ENCODE peak calls at places on chromosomes 2 and 18, in seven cellular contexts. G is fibroblast of lung; H is nephron progenitor cell; I is cardiac muscle cell; Q is stimulated activated CD4-positive, alpha-beta T cell treated with anti-CD3 and anti-CD28 coated beads, Interleukin-1b, Interleukin-23, amount 100 ng/mL, for 24 hours; E is activated T-cell treated with anti-CD3 and anti-CD28 coated beads for 48 hours; W is activated naive CD4-positive, alpha-beta T cell. S is an unnamed sample.

GRCh38 chr2:180046202-180046601 is 39.1 kb upstream of the CWC22 start:
- DNase-seq in G (no peak), Q (no peak), H (no peak), E (no peak), I (no peak), W (no peak), S (no peak)

GRCh38 chr2:37168217-37168981 is 11.6 kb upstream of the EIF2AK2 start:
- DNase-seq in H (peak), Q (no peak), G (peak), E (no peak), I (peak), W (no peak), S (peak)

GRCh38 chr18:46469186-46469915 is 187.7 kb downstream of the LOXHD1 start:
- DNase-seq in I (no peak), Q (no peak), H (no peak), W (no peak), G (no peak), E (no peak), S (no peak)

GRCh38 chr2:117967981-117968723 is 45.7 kb downstream of the CCDC93 start:
- DNase-seq in W (no peak), Q (no peak), H (no peak), G (peak), I (no peak), E (no peak), S (no peak)

GRCh38 chr18:80109676-80110078 is 615 bp downstream of the ADNP2 start:
- DNase-seq in H (peak), E (no peak), Q (no peak), I (peak), G (peak), W (no peak), S (no peak)

GRCh38 chr2:240397924-240398611 is 37.4 kb upstream of the GPC1 start:
- DNase-seq in H (peak), W (no peak), G (peak), Q (no peak), I (no peak), E (no peak), S (no peak)

GRCh38 chr2:109130726-109130995 is 1.7 kb downstream of the SH3RF3 start:
- DNase-seq in G (no peak), I (no peak), Q (no peak), H (no peak), E (no peak), W (no peak), S (no peak)

GRCh38 chr2:240894006-240894405 is 1.9 kb downstream of the MAB21L4 start:
- DNase-seq in I (no peak), Q (no peak), H (no peak), E (no peak), G (no peak), W (no peak), S (no peak)

GRCh38 chr18:10524507-10525425 is 1.1 kb upstream of the NAPG start:
- DNase-seq in H (no peak), G (peak), Q (no peak), I (peak), W (no peak), E (no peak), S (peak)

GRCh38 chr2:233466991-233467603 is 99.5 kb downstream of the USP40 start:
- DNase-seq in Q (no peak), W (no peak), E (no peak), I (no peak), G (no peak), H (no peak), S (no peak)

GRCh38 chr2:222939208-222939846 is 78.5 kb downstream of the ACSL3 start:
- DNase-seq in E (peak), G (peak), I (peak), W (peak), H (peak), Q (peak), S (peak)

GRCh38 chr2:162839419-162839818 is 852 bp upstream of the KCNH7 start:
- DNase-seq in W (no peak), G (no peak), Q (no peak), H (peak), E (no peak), I (no peak), S (no peak)

GRCh38 chr2:98768765-98769476 is 38.0 kb upstream of the MGAT4A start:
- DNase-seq in G (no peak), H (no peak), I (peak), Q (no peak), W (no peak), E (no peak), S (peak)

GRCh38 chr18:76212958-76213357 is 282.1 kb downstream of the ZNF516 start:
- DNase-seq in I (no peak), H (no peak), E (no peak), G (no peak), Q (no peak), W (no peak), S (no peak)

GRCh38 chr18:10057808-10058791 is 144.3 kb downstream of the VAPA start:
- DNase-seq in H (no peak), Q (no peak), I (peak), E (no peak), G (peak), W (no peak), S (peak)

GRCh38 chr2:171630812-171631626 is 56.2 kb upstream of the DYNC1I2 start:
- DNase-seq in Q (no peak), G (peak), H (no peak), E (no peak), I (peak), W (no peak), S (no peak)

GRCh38 chr18:41938445-41938844 is 16.6 kb upstream of the PIK3C3 start:
- DNase-seq in I (peak), H (no peak), G (peak), E (no peak), Q (no peak), W (no peak), S (peak)

GRCh38 chr18:43664487-43665008 is 387.3 kb upstream of the SYT4 start:
- DNase-seq in W (no peak), E (no peak), H (no peak), G (no peak), Q (no peak), I (no peak), S (peak)

GRCh38 chr18:60198063-60198462 is 174.5 kb downstream of the MC4R start:
- DNase-seq in G (peak), E (no peak), W (no peak), I (peak), Q (no peak), H (no peak), S (no peak)